ENCODE peak calls at places on chromosomes 7 and 10, in eight cellular contexts. Y is cardiac fibroblast; M is psoas muscle; N is endothelial cell; T is GM20000; Z is astrocyte of the spinal cord; C is MV-4-11; U is activated T-cell treated with anti-CD3 and anti-CD28 coated beads, Interleukin-2, amount 50 U/mL, for 1 hour. P is an unnamed sample.

GRCh38 chr7:50793115-50793946 is 10.6 kb upstream of the GRB10 start:
- DNase-seq in Y (peak; percentile 67), M (peak; percentile 88), N (peak; percentile 57), T (peak; percentile 53), Z (peak; percentile 73), C (no peak), U (peak; percentile 56), P (no peak)

GRCh38 chr7:151425670-151426075 is 14.3 kb downstream of the CRYGN start:
- DNase-seq in Y (peak; percentile 76), M (no peak), N (no peak), T (no peak), Z (peak; percentile 73), C (peak; percentile 25), U (no peak), P (no peak)

GRCh38 chr7:8109196-8110022 is 140.8 kb downstream of the GLCCI1 start:
- DNase-seq in Y (peak; percentile 21), M (no peak), N (no peak), T (no peak), Z (peak; percentile 66), C (no peak), U (no peak), P (no peak)

GRCh38 chr7:18405731-18406130 is 89.8 kb upstream of the HDAC9 start:
- DNase-seq in Y (no peak), M (no peak), N (no peak), T (no peak), Z (no peak), C (peak; percentile 18), U (no peak), P (no peak)

GRCh38 chr7:37289347-37289746 is 159.3 kb downstream of the ELMO1 start:
- DNase-seq in Y (no peak), M (no peak), N (no peak), T (no peak), Z (no peak), C (no peak), U (no peak), P (no peak)

GRCh38 chr7:74289018-74289659 is at the start of gene CLIP2:
- DNase-seq in Y (peak; percentile 83), M (peak; percentile 87), N (peak; percentile 81), T (peak; percentile 95), Z (peak; percentile 79), C (peak; percentile 32), U (peak; percentile 86), P (no peak)

GRCh38 chr10:79347894-79348639 is 798 bp downstream of the PPIF start:
- DNase-seq in Y (peak; percentile 77), M (peak; percentile 87), N (no peak), T (peak; percentile 88), Z (peak; percentile 68), C (peak; percentile 72), U (peak; percentile 67), P (no peak)

GRCh38 chr7:36746347-36746746 is 22.1 kb upstream of the AOAH start:
- DNase-seq in Y (peak; percentile 12), M (no peak), N (no peak), T (no peak), Z (peak; percentile 60), C (peak; percentile 77), U (no peak), P (no peak)

GRCh38 chr10:127148933-127149220 is 47.5 kb downstream of the INSYN2A start:
- DNase-seq in Y (peak; percentile 90), M (no peak), N (no peak), T (no peak), Z (peak; percentile 80), C (peak; percentile 78), U (no peak), P (peak; percentile 54)

GRCh38 chr7:867406-868188 is 8.8 kb upstream of the GET4 start:
- DNase-seq in Y (peak; percentile 49), M (peak; percentile 85), N (no peak), T (no peak), Z (peak; percentile 69), C (no peak), U (no peak), P (peak; percentile 50)

GRCh38 chr10:75544381-75544780 is 113.0 kb downstream of the LRMDA start:
- DNase-seq in Y (peak; percentile 18), M (no peak), N (no peak), T (no peak), Z (no peak), C (peak; percentile 68), U (no peak), P (no peak)

GRCh38 chr7:31935115-31935514 is 135.1 kb downstream of the PDE1C start:
- DNase-seq in Y (no peak), M (no peak), N (no peak), T (no peak), Z (peak; percentile 17), C (no peak), U (no peak), P (no peak)

GRCh38 chr7:157977717-157978470 is 609.7 kb downstream of the PTPRN2 start:
- DNase-seq in Y (no peak), M (peak; percentile 10), N (no peak), T (no peak), Z (no peak), C (no peak), U (no peak), P (no peak)

GRCh38 chr7:34552502-34552901 is 105.5 kb upstream of the NPSR1 start:
- DNase-seq in Y (no peak), M (no peak), N (no peak), T (no peak), Z (no peak), C (no peak), U (no peak), P (no peak)

GRCh38 chr10:112805701-112806100 is 144.3 kb upstream of the TCF7L2 start:
- DNase-seq in Y (no peak), M (no peak), N (no peak), T (no peak), Z (no peak), C (no peak), U (no peak), P (no peak)

GRCh38 chr10:100656479-100656878 is 88.9 kb upstream of the PAX2 start:
- DNase-seq in Y (no peak), M (no peak), N (peak; percentile 59), T (no peak), Z (no peak), C (no peak), U (no peak), P (peak; percentile 36)

GRCh38 chr7:690478-691360 is 35.8 kb upstream of the DNAAF5 start:
- DNase-seq in Y (no peak), M (peak; percentile 24), N (no peak), T (no peak), Z (no peak), C (no peak), U (no peak), P (no peak)

GRCh38 chr7:90298145-90299038 is 22.7 kb downstream of the FAM237B start:
- DNase-seq in Y (peak; percentile 86), M (no peak), N (no peak), T (peak; percentile 40), Z (peak; percentile 63), C (peak; percentile 62), U (no peak), P (peak; percentile 27)

GRCh38 chr7:13035233-13035632 is 347.8 kb downstream of the ARL4A start:
- DNase-seq in Y (no peak), M (no peak), N (no peak), T (no peak), Z (no peak), C (peak; percentile 5), U (no peak), P (no peak)

GRCh38 chr10:125979976-125980375 is 83.6 kb downstream of the FANK1 start:
- DNase-seq in Y (no peak), M (no peak), N (no peak), T (no peak), Z (no peak), C (no peak), U (no peak), P (no peak)

GRCh38 chr7:140142031-140142430 is 34.8 kb downstream of the KDM7A start:
- DNase-seq in Y (no peak), M (no peak), N (no peak), T (no peak), Z (no peak), C (no peak), U (no peak), P (no peak)

GRCh38 chr7:139242741-139243281 is 11.8 kb downstream of the UBN2 start:
- DNase-seq in Y (peak; percentile 73), M (no peak), N (no peak), T (no peak), Z (peak; percentile 19), C (no peak), U (no peak), P (peak; percentile 53)

GRCh38 chr7:77651544-77652162 is 44.6 kb upstream of the RSBN1L start:
- DNase-seq in Y (peak; percentile 62), M (no peak), N (peak; percentile 38), T (peak; percentile 61), Z (peak; percentile 43), C (peak; percentile 38), U (no peak), P (no peak)

GRCh38 chr7:506391-506831 is 13.2 kb downstream of the PDGFA start:
- DNase-seq in Y (no peak), M (peak; percentile 40), N (no peak), T (no peak), Z (no peak), C (no peak), U (no peak), P (no peak)

GRCh38 chr7:100686201-100686821 is 7.7 kb downstream of the GIGYF1 start:
- DNase-seq in Y (no peak), M (peak; percentile 48), N (no peak), T (no peak), Z (no peak), C (no peak), U (no peak), P (no peak)

GRCh38 chr7:27661776-27662489 is 750 bp downstream of the HIBADH start:
- DNase-seq in Y (peak; percentile 43), M (no peak), N (no peak), T (peak; percentile 46), Z (peak; percentile 40), C (no peak), U (peak; percentile 39), P (no peak)

GRCh38 chr10:131697461-131698128 is 203.2 kb upstream of the PPP2R2D start:
- DNase-seq in Y (no peak), M (no peak), N (no peak), T (no peak), Z (no peak), C (no peak), U (no peak), P (no peak)

P was measured in epithelial cell of prostate.